ENCODE peak calls at places on chromosomes 7 and 10, in seven cellular contexts. One of them, this sample, is unnamed.

GRCh38 chr7:48253020-48253419 is 81.8 kb downstream of the ABCA13 start:
- DNase-seq in transverse colon: no peak
- DNase-seq in CD4-positive, alpha-beta memory T cell: no peak
- DNase-seq in fibroblast of lung: no peak
- DNase-seq in MM.1S: no peak
- DNase-seq in small intestine: no peak
- DNase-seq in lower lobe of right lung: no peak
- DNase-seq in this sample: no peak

GRCh38 chr7:92461027-92462003 is 14.0 kb downstream of the GATAD1 start:
- DNase-seq in transverse colon: peak
- DNase-seq in CD4-positive, alpha-beta memory T cell: peak
- DNase-seq in fibroblast of lung: peak
- DNase-seq in MM.1S: peak
- DNase-seq in small intestine: peak
- DNase-seq in lower lobe of right lung: no peak
- DNase-seq in this sample: peak

GRCh38 chr7:22043367-22043766 is 97.7 kb upstream of the CDCA7L start:
- DNase-seq in transverse colon: no peak
- DNase-seq in CD4-positive, alpha-beta memory T cell: no peak
- DNase-seq in fibroblast of lung: no peak
- DNase-seq in MM.1S: no peak
- DNase-seq in small intestine: no peak
- DNase-seq in lower lobe of right lung: no peak
- DNase-seq in this sample: no peak

GRCh38 chr10:126387931-126388911 is at the start of gene ADAM12:
- DNase-seq in transverse colon: peak
- DNase-seq in CD4-positive, alpha-beta memory T cell: peak
- DNase-seq in fibroblast of lung: peak
- DNase-seq in MM.1S: no peak
- DNase-seq in small intestine: no peak
- DNase-seq in lower lobe of right lung: no peak
- DNase-seq in this sample: no peak

GRCh38 chr10:131725736-131726459 is 174.9 kb upstream of the PPP2R2D start:
- DNase-seq in transverse colon: no peak
- DNase-seq in CD4-positive, alpha-beta memory T cell: no peak
- DNase-seq in fibroblast of lung: no peak
- DNase-seq in MM.1S: no peak
- DNase-seq in small intestine: no peak
- DNase-seq in lower lobe of right lung: no peak
- DNase-seq in this sample: no peak

GRCh38 chr10:86523348-86523747 is 1.8 kb upstream of the WAPL start:
- DNase-seq in transverse colon: no peak
- DNase-seq in CD4-positive, alpha-beta memory T cell: no peak
- DNase-seq in fibroblast of lung: peak
- DNase-seq in MM.1S: no peak
- DNase-seq in small intestine: peak
- DNase-seq in lower lobe of right lung: no peak
- DNase-seq in this sample: no peak

GRCh38 chr7:18753972-18754610 is 258.5 kb downstream of the HDAC9 start:
- DNase-seq in transverse colon: no peak
- DNase-seq in CD4-positive, alpha-beta memory T cell: no peak
- DNase-seq in fibroblast of lung: peak
- DNase-seq in MM.1S: no peak
- DNase-seq in small intestine: no peak
- DNase-seq in lower lobe of right lung: no peak
- DNase-seq in this sample: no peak

GRCh38 chr7:95693551-95694333 is 78.6 kb upstream of the DYNC1I1 start:
- DNase-seq in transverse colon: no peak
- DNase-seq in CD4-positive, alpha-beta memory T cell: no peak
- DNase-seq in fibroblast of lung: no peak
- DNase-seq in MM.1S: no peak
- DNase-seq in small intestine: peak
- DNase-seq in lower lobe of right lung: no peak
- DNase-seq in this sample: no peak

GRCh38 chr10:92241158-92241500 is 49.7 kb downstream of the CPEB3 start:
- DNase-seq in transverse colon: peak
- DNase-seq in CD4-positive, alpha-beta memory T cell: no peak
- DNase-seq in fibroblast of lung: no peak
- DNase-seq in MM.1S: peak
- DNase-seq in small intestine: peak
- DNase-seq in lower lobe of right lung: no peak
- DNase-seq in this sample: no peak

GRCh38 chr7:96410440-96410839 is 88.5 kb upstream of the SLC25A13 start:
- DNase-seq in transverse colon: no peak
- DNase-seq in CD4-positive, alpha-beta memory T cell: no peak
- DNase-seq in fibroblast of lung: no peak
- DNase-seq in MM.1S: no peak
- DNase-seq in small intestine: no peak
- DNase-seq in lower lobe of right lung: no peak
- DNase-seq in this sample: no peak

GRCh38 chr10:3365630-3366029 is 193.0 kb upstream of the PITRM1 start:
- DNase-seq in transverse colon: no peak
- DNase-seq in CD4-positive, alpha-beta memory T cell: no peak
- DNase-seq in fibroblast of lung: no peak
- DNase-seq in MM.1S: no peak
- DNase-seq in small intestine: peak
- DNase-seq in lower lobe of right lung: no peak
- DNase-seq in this sample: no peak

DNA sequence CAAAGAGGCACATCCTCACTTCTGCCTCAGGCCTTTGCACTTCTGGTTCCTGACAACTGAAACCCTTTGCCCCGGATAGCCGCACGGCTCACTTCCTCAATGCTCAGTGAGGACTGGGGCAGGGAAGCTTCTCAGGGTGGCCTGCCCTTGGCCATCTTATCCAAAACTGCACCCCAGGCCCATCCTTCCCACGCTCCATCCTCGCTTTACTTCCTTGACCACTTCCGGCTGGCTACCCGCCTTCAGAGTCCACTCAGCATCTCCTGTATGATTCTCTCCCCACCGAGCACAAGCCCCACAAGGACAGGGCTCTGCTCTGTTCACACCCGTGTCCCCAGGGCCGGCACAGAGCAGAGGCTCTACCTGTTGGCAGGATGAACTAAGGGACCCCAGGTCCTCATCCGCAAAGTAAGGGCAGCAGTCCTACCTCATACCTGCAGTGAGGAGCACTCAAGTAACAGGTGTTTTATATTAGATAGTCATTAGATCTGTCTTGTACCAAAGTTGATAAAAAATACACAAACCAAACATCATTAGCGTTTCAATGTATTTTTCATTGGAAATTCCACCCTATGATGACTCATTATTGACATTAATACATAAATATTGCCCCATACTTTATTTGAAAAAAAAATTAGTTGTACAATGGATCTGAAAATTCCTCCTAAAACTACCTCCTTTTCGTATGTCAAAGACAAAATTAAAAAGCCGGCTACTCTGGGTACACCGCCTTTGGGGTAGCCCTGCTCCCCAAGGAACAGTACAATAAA is 35.0 kb downstream of the GNA12 start:
- DNase-seq in transverse colon: no peak
- DNase-seq in CD4-positive, alpha-beta memory T cell: no peak
- DNase-seq in fibroblast of lung: no peak
- DNase-seq in MM.1S: no peak
- DNase-seq in small intestine: no peak
- DNase-seq in lower lobe of right lung: peak
- DNase-seq in this sample: no peak
- H3K27ac ChIP-seq in transverse colon: no peak
- H3K27ac ChIP-seq in CD4-positive, alpha-beta memory T cell: no peak
- H3K27ac ChIP-seq in fibroblast of lung: no peak
- H3K27ac ChIP-seq in MM.1S: no peak
- H3K27ac ChIP-seq in small intestine: no peak
- H3K27ac ChIP-seq in lower lobe of right lung: no peak
- H3K27ac ChIP-seq in this sample: no peak

GRCh38 chr7:55108401-55108800 is 89.6 kb downstream of the EGFR start:
- DNase-seq in transverse colon: no peak
- DNase-seq in CD4-positive, alpha-beta memory T cell: no peak
- DNase-seq in fibroblast of lung: no peak
- DNase-seq in MM.1S: no peak
- DNase-seq in small intestine: no peak
- DNase-seq in lower lobe of right lung: no peak
- DNase-seq in this sample: no peak

GRCh38 chr7:55109384-55110167 is 90.8 kb downstream of the EGFR start:
- DNase-seq in transverse colon: no peak
- DNase-seq in CD4-positive, alpha-beta memory T cell: no peak
- DNase-seq in fibroblast of lung: peak
- DNase-seq in MM.1S: no peak
- DNase-seq in small intestine: no peak
- DNase-seq in lower lobe of right lung: no peak
- DNase-seq in this sample: no peak

GRCh38 chr7:55108818-55109217 is 90.0 kb downstream of the EGFR start:
- DNase-seq in transverse colon: no peak
- DNase-seq in CD4-positive, alpha-beta memory T cell: no peak
- DNase-seq in fibroblast of lung: no peak
- DNase-seq in MM.1S: no peak
- DNase-seq in small intestine: no peak
- DNase-seq in lower lobe of right lung: no peak
- DNase-seq in this sample: no peak

GRCh38 chr7:55112056-55112455 is 93.2 kb downstream of the EGFR start:
- DNase-seq in transverse colon: no peak
- DNase-seq in CD4-positive, alpha-beta memory T cell: no peak
- DNase-seq in fibroblast of lung: no peak
- DNase-seq in MM.1S: no peak
- DNase-seq in small intestine: no peak
- DNase-seq in lower lobe of right lung: no peak
- DNase-seq in this sample: no peak

DNA sequence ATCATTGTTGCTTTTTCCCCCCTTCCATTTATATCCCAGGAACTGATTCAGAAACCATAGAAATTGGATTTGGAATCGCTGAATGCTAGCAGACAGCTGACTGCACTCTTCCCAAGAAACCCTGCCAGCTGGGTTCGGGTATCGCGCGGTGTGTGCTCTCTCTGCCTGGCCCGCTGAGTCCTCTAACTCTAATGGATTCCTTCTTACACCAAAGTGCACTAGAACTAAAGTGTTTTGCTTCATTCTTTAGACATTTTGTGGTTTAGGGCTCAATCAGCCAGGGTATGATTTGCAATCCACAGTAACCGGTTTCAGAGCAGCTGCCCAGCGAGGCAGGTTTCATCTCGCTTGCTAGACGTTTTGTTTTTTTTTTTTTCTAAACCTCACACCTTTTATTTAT is 92.2 kb downstream of the EGFR start:
- DNase-seq in transverse colon: no peak
- DNase-seq in CD4-positive, alpha-beta memory T cell: no peak
- DNase-seq in fibroblast of lung: peak
- DNase-seq in MM.1S: peak
- DNase-seq in small intestine: no peak
- DNase-seq in lower lobe of right lung: no peak
- DNase-seq in this sample: no peak
- H3K27ac ChIP-seq in transverse colon: peak
- H3K27ac ChIP-seq in CD4-positive, alpha-beta memory T cell: no peak
- H3K27ac ChIP-seq in fibroblast of lung: peak
- H3K27ac ChIP-seq in MM.1S: no peak
- H3K27ac ChIP-seq in small intestine: no peak
- H3K27ac ChIP-seq in lower lobe of right lung: peak
- H3K27ac ChIP-seq in this sample: peak

GRCh38 chr7:134879815-134880475 is 100.5 kb downstream of the CALD1 start:
- DNase-seq in transverse colon: no peak
- DNase-seq in CD4-positive, alpha-beta memory T cell: no peak
- DNase-seq in fibroblast of lung: no peak
- DNase-seq in MM.1S: no peak
- DNase-seq in small intestine: no peak
- DNase-seq in lower lobe of right lung: no peak
- DNase-seq in this sample: no peak

GRCh38 chr7:134882481-134882880 is 103.0 kb downstream of the CALD1 start:
- DNase-seq in transverse colon: no peak
- DNase-seq in CD4-positive, alpha-beta memory T cell: no peak
- DNase-seq in fibroblast of lung: no peak
- DNase-seq in MM.1S: no peak
- DNase-seq in small intestine: no peak
- DNase-seq in lower lobe of right lung: no peak
- DNase-seq in this sample: no peak

GRCh38 chr7:134874407-134874806 is 95.0 kb downstream of the CALD1 start:
- DNase-seq in transverse colon: no peak
- DNase-seq in CD4-positive, alpha-beta memory T cell: no peak
- DNase-seq in fibroblast of lung: no peak
- DNase-seq in MM.1S: no peak
- DNase-seq in small intestine: no peak
- DNase-seq in lower lobe of right lung: no peak
- DNase-seq in this sample: no peak

GRCh38 chr7:134875867-134876266 is 96.4 kb downstream of the CALD1 start:
- DNase-seq in transverse colon: no peak
- DNase-seq in CD4-positive, alpha-beta memory T cell: no peak
- DNase-seq in fibroblast of lung: peak
- DNase-seq in MM.1S: no peak
- DNase-seq in small intestine: no peak
- DNase-seq in lower lobe of right lung: no peak
- DNase-seq in this sample: no peak

GRCh38 chr7:134878731-134879295 is 99.4 kb downstream of the CALD1 start:
- DNase-seq in transverse colon: no peak
- DNase-seq in CD4-positive, alpha-beta memory T cell: no peak
- DNase-seq in fibroblast of lung: no peak
- DNase-seq in MM.1S: peak
- DNase-seq in small intestine: no peak
- DNase-seq in lower lobe of right lung: no peak
- DNase-seq in this sample: no peak
- H3K27ac ChIP-seq in transverse colon: peak
- H3K27ac ChIP-seq in CD4-positive, alpha-beta memory T cell: no peak
- H3K27ac ChIP-seq in fibroblast of lung: no peak
- H3K27ac ChIP-seq in MM.1S: no peak
- H3K27ac ChIP-seq in small intestine: no peak
- H3K27ac ChIP-seq in lower lobe of right lung: no peak
- H3K27ac ChIP-seq in this sample: no peak

GRCh38 chr7:1291040-1291689 is 58.5 kb downstream of the UNCX start:
- DNase-seq in transverse colon: no peak
- DNase-seq in CD4-positive, alpha-beta memory T cell: no peak
- DNase-seq in fibroblast of lung: no peak
- DNase-seq in MM.1S: no peak
- DNase-seq in small intestine: no peak
- DNase-seq in lower lobe of right lung: peak
- DNase-seq in this sample: no peak
- H3K27ac ChIP-seq in transverse colon: no peak
- H3K27ac ChIP-seq in CD4-positive, alpha-beta memory T cell: no peak
- H3K27ac ChIP-seq in fibroblast of lung: no peak
- H3K27ac ChIP-seq in MM.1S: no peak
- H3K27ac ChIP-seq in small intestine: no peak
- H3K27ac ChIP-seq in lower lobe of right lung: no peak
- H3K27ac ChIP-seq in this sample: no peak